ENCODE peak calls at places on chromosomes 3 and 15, in ten cellular contexts. Y is K562, E is HepG2, W is stomach, M is A549, F is esophagus muscularis mucosa, V is ovary, O is suprapubic skin, N is SK-N-SH, X is H1. U is an unnamed sample.

GRCh38 chr3:58101499-58102370 is 93.5 kb downstream of the FLNB start:
- DNase-seq in Y (no peak), E (peak; percentile 98), W (peak; percentile 64), M (no peak), F (no peak), V (no peak), O (no peak), N (no peak), X (no peak), U (no peak)

GRCh38 chr3:197399486-197399885 is 101.1 kb upstream of the DLG1 start:
- DNase-seq in Y (no peak), E (no peak), W (no peak), M (no peak), F (no peak), V (no peak), O (no peak), N (peak; percentile 3), X (no peak), U (no peak)

GRCh38 chr15:31571676-31572075 is 245.0 kb downstream of the KLF13 start:
- DNase-seq in Y (no peak), E (no peak), W (no peak), M (peak; percentile 18), F (no peak), V (no peak), O (no peak), N (no peak), X (no peak), U (no peak)

GRCh38 chr15:75025102-75025501 is 1.7 kb downstream of the PPCDC start:
- DNase-seq in Y (no peak), E (no peak), W (no peak), M (no peak), F (no peak), V (no peak), O (no peak), N (no peak), X (no peak), U (no peak)

GRCh38 chr15:78685157-78685830 is 44.3 kb upstream of the CHRNB4 start:
- DNase-seq in Y (no peak), E (no peak), W (peak; percentile 21), M (no peak), F (no peak), V (no peak), O (no peak), N (peak; percentile 32), X (no peak), U (no peak)

GRCh38 chr3:128788268-128788869 is 62.4 kb downstream of the RAB7A start:
- DNase-seq in Y (no peak), E (no peak), W (no peak), M (no peak), F (no peak), V (no peak), O (no peak), N (no peak), X (no peak), U (no peak)

GRCh38 chr3:11703185-11703584 is 59.5 kb upstream of the VGLL4 start:
- DNase-seq in Y (no peak), E (no peak), W (no peak), M (no peak), F (no peak), V (no peak), O (no peak), N (no peak), X (no peak), U (no peak)

GRCh38 chr3:177358085-177358967 is 161.0 kb upstream of the TBL1XR1 start:
- DNase-seq in Y (peak; percentile 95), E (peak; percentile 97), W (peak; percentile 56), M (peak; percentile 92), F (no peak), V (peak; percentile 50), O (peak; percentile 81), N (peak; percentile 54), X (no peak), U (peak; percentile 89)

DNA sequence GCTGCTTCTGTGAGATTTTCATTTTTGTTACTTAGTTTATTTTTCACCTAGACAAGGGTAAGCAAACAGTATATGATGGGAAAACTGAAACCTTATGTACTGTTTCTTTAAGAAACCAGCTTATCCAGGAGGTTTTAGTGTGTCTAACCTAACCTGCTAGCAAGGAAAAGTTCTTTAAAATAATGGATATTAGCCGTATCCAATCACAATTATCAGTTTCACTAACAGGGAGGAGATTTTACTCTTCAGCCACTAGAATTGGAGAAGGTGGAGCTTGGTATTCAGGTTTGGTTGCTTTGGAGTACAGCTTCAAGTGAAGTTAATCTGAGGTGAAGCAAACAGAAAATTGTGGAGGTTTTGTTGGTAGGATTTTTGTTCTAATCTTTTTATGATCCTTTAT is 12.8 kb downstream of the ZFAND6 start:
- DNase-seq in Y (peak; percentile 88), E (peak; percentile 91), W (no peak), M (peak; percentile 93), F (no peak), V (no peak), O (no peak), N (peak; percentile 73), X (no peak), U (no peak)
- TF ChIP-seq EP300 in Y (no peak), E (no peak), W (no peak), M (no peak), F (no peak), V (no peak), O (no peak), N (no peak), X (no peak), U (no peak)

GRCh38 chr3:184129012-184129411 is 6.1 kb upstream of the EIF2B5 start:
- DNase-seq in Y (peak; percentile 69), E (peak; percentile 48), W (peak; percentile 35), M (peak; percentile 27), F (no peak), V (no peak), O (no peak), N (peak; percentile 44), X (no peak), U (no peak)
- TF ChIP-seq CTCF in Y (peak; percentile 56), E (peak; percentile 67), W (no peak), M (no peak), F (peak; percentile 17), V (no peak), O (peak; percentile 14), N (peak; percentile 52), X (peak; percentile 36), U (peak; percentile 34)

GRCh38 chr15:100788080-100788730 is 91.4 kb upstream of the ALDH1A3 start:
- DNase-seq in Y (no peak), E (no peak), W (no peak), M (no peak), F (peak; percentile 87), V (no peak), O (no peak), N (no peak), X (no peak), U (no peak)

GRCh38 chr15:100787567-100787941 is 92.1 kb upstream of the ALDH1A3 start:
- DNase-seq in Y (no peak), E (no peak), W (no peak), M (no peak), F (peak; percentile 60), V (no peak), O (no peak), N (no peak), X (no peak), U (no peak)

GRCh38 chr15:100794008-100794407 is 85.6 kb upstream of the ALDH1A3 start:
- DNase-seq in Y (no peak), E (no peak), W (no peak), M (no peak), F (peak; percentile 29), V (no peak), O (no peak), N (no peak), X (no peak), U (no peak)

GRCh38 chr15:100788731-100789105 is 90.9 kb upstream of the ALDH1A3 start:
- DNase-seq in Y (no peak), E (no peak), W (no peak), M (no peak), F (peak; percentile 31), V (no peak), O (no peak), N (no peak), X (no peak), U (no peak)

DNA sequence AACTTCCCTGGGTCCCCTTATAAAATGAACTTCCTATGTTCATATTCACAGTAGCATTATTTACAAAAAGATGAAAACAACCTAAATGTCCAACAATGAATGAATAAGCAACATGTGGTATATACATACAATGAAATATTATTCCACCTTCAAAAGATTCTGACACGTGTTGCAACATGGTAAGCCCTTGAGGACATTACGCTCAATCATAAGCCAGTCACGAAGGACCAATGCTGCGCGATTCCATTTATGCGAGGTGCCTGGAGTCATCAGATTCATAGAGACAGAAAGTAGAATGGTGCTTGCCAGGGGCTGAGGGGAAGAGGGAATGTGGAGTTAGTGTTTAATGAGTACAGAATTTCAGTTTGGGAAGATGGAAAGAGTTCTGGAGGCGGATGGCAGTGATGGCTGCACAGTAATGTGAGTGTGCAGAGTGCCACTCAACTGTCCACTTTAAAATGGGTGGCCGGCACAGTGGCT is 88.8 kb upstream of the ALDH1A3 start:
- DNase-seq in Y (no peak), E (no peak), W (no peak), M (no peak), F (peak; percentile 81), V (no peak), O (no peak), N (no peak), X (no peak), U (no peak)
- TF ChIP-seq EP300 in Y (no peak), E (no peak), W (no peak), M (no peak), F (no peak), V (no peak), O (no peak), N (no peak), X (no peak), U (no peak)

GRCh38 chr3:40240921-40241320 is 68.6 kb upstream of the EIF1B start:
- DNase-seq in Y (peak; percentile 21), E (no peak), W (no peak), M (no peak), F (no peak), V (no peak), O (no peak), N (no peak), X (no peak), U (no peak)

GRCh38 chr3:40243056-40243455 is 66.5 kb upstream of the EIF1B start:
- DNase-seq in Y (no peak), E (no peak), W (no peak), M (no peak), F (no peak), V (no peak), O (no peak), N (no peak), X (no peak), U (no peak)

GRCh38 chr3:40242638-40243037 is 66.9 kb upstream of the EIF1B start:
- DNase-seq in Y (no peak), E (no peak), W (no peak), M (no peak), F (no peak), V (no peak), O (no peak), N (no peak), X (no peak), U (no peak)

GRCh38 chr3:40237159-40237558 is 72.3 kb upstream of the EIF1B start:
- DNase-seq in Y (no peak), E (no peak), W (no peak), M (no peak), F (no peak), V (no peak), O (no peak), N (no peak), X (no peak), U (no peak)

DNA sequence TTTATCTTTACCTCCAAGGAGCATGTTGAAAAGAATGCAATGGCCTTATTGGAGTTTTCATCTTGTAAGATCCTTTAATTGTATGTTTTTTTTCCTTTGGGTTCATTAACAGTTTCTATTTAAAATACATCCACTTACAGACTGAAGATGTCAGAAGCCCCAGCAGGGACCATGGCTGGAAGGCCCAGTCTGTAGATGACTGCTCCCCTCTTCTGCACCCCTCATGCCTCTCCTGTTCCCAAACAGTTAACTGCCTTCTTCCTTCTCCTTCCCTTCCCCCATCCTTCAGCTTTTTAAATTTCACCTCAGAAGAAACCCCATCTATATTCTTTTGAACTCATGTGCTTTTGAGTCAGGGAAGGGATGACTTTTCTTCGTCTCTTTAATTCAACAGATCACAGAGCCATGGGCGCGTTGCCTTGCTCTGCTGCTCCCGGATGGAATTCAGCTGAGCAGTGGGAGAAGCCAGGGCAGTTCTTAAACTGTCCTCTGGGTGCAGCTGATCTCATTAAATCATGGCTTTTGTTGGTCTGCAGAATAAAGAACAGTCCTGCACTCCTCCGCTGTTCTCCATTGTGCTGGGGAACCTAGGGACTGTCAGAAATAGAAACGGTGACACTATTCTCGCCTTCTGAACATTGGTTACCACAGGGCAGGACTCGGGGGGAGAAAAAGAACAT is 71.5 kb upstream of the EIF1B start:
- DNase-seq in Y (no peak), E (no peak), W (no peak), M (peak; percentile 5), F (no peak), V (no peak), O (no peak), N (peak; percentile 32), X (peak; percentile 23), U (no peak)
- TF ChIP-seq CTCF in Y (no peak), E (no peak), W (no peak), M (no peak), F (peak; percentile 5), V (no peak), O (peak; percentile 11), N (peak; percentile 14), X (peak; percentile 32), U (no peak)